ENCODE peak calls at places on chromosome 15, in seven cellular contexts. B is effector memory CD8-positive, alpha-beta T cell; J is AG09319; X is stimulated activated naive CD4-positive, alpha-beta T cell; N is HT1080; H is lung microvascular endothelial cell; U is ovary. L is an unnamed sample.

GRCh38 chr15:89165677-89166076 is 55.7 kb downstream of the RLBP1 start:
- DNase-seq in X (no peak), H (peak; percentile 9), N (no peak), U (no peak), B (no peak), J (no peak), L (no peak)

GRCh38 chr15:42154576-42155355 is 1.7 kb downstream of the PLA2G4F start:
- DNase-seq in H (no peak), N (no peak), U (no peak), J (no peak), B (no peak), X (no peak), L (peak; percentile 82)

GRCh38 chr15:73560501-73561117 is 72.6 kb downstream of the NPTN start:
- DNase-seq in B (peak; percentile 6), N (peak; percentile 46), H (peak; percentile 80), J (peak; percentile 32), U (no peak), X (no peak), L (peak; percentile 22)

GRCh38 chr15:70272565-70273355 is 175.0 kb upstream of the TLE3 start:
- DNase-seq in N (no peak), U (no peak), B (no peak), J (no peak), X (no peak), H (no peak), L (no peak)

GRCh38 chr15:62637498-62637897 is 405.0 kb upstream of the TPM1 start:
- DNase-seq in U (no peak), H (no peak), X (no peak), N (no peak), J (no peak), B (no peak), L (peak; percentile 38)

GRCh38 chr15:82810863-82811421 is 1.5 kb downstream of the WHAMM start:
- DNase-seq in X (peak; percentile 47), J (no peak), H (peak; percentile 23), N (no peak), U (no peak), B (peak; percentile 50), L (peak; percentile 77)

GRCh38 chr15:34241376-34242350 is 16.8 kb downstream of the EMC4 start:
- DNase-seq in H (peak; percentile 62), N (peak; percentile 33), X (peak; percentile 8), B (peak; percentile 37), U (no peak), J (no peak), L (peak; percentile 41)

GRCh38 chr15:70025413-70026296 is 72.1 kb downstream of the TLE3 start:
- DNase-seq in X (no peak), H (no peak), N (no peak), B (no peak), U (no peak), J (no peak), L (no peak)

GRCh38 chr15:94066046-94066445 is 165.3 kb upstream of the MCTP2 start:
- DNase-seq in X (no peak), J (no peak), H (no peak), N (no peak), U (no peak), B (no peak), L (no peak)

GRCh38 chr15:81023483-81024264 is 23.0 kb downstream of the TLNRD1 start:
- DNase-seq in X (no peak), U (no peak), H (peak; percentile 96), N (peak; percentile 40), B (no peak), J (peak; percentile 39), L (no peak)

GRCh38 chr15:39629906-39630305 is 49.0 kb downstream of the THBS1 start:
- DNase-seq in N (no peak), X (no peak), J (no peak), H (no peak), U (no peak), B (no peak), L (no peak)

GRCh38 chr15:98899266-98900021 is 108.1 kb downstream of the PGPEP1L start:
- DNase-seq in B (no peak), H (no peak), X (no peak), J (no peak), N (no peak), U (no peak), L (peak; percentile 20)

GRCh38 chr15:100338971-100339444 is 2.8 kb downstream of the ADAMTS17 start:
- DNase-seq in H (peak; percentile 64), N (peak; percentile 34), J (peak; percentile 48), U (peak; percentile 77), X (peak; percentile 46), B (peak; percentile 70), L (peak; percentile 82)

GRCh38 chr15:74641151-74641550 is 25.5 kb downstream of the CLK3 start:
- DNase-seq in J (no peak), X (no peak), U (no peak), B (no peak), N (no peak), H (no peak), L (no peak)

GRCh38 chr15:25091421-25092158 is 136.8 kb downstream of the SNRPN start:
- DNase-seq in H (no peak), N (no peak), B (no peak), U (no peak), J (no peak), X (no peak), L (no peak)

GRCh38 chr15:25501828-25502446 is 63.1 kb upstream of the UBE3A start:
- DNase-seq in U (no peak), J (no peak), X (no peak), N (peak; percentile 62), B (no peak), H (peak; percentile 47), L (peak; percentile 34)

GRCh38 chr15:66834863-66835557 is 133.0 kb downstream of the SMAD6 start:
- DNase-seq in U (no peak), H (no peak), X (no peak), N (no peak), B (no peak), J (no peak), L (no peak)

GRCh38 chr15:86837631-86838030 is 758.0 kb downstream of the AGBL1 start:
- DNase-seq in J (no peak), N (no peak), X (no peak), B (no peak), H (no peak), U (no peak), L (no peak)

GRCh38 chr15:101434032-101434920 is 55.2 kb downstream of the PCSK6 start:
- DNase-seq in B (no peak), H (no peak), N (no peak), X (no peak), J (no peak), U (no peak), L (no peak)

GRCh38 chr15:32030795-32031194 is 480 bp downstream of the CHRNA7 start:
- DNase-seq in U (no peak), H (no peak), X (no peak), N (peak; percentile 20), B (no peak), J (no peak), L (no peak)

GRCh38 chr15:88166330-88166993 is 90.1 kb downstream of the NTRK3 start:
- DNase-seq in B (no peak), U (no peak), N (no peak), H (no peak), J (no peak), X (no peak), L (peak; percentile 9)

GRCh38 chr15:23690450-23690852 is 3.3 kb upstream of the NDN start:
- DNase-seq in J (no peak), B (no peak), U (peak; percentile 90), X (no peak), H (no peak), N (no peak), L (no peak)